ENCODE peak calls at places on chromosomes 6 and 20, in eight cellular contexts. One of them, this sample, is unnamed.
A peak's percentile ranks its signal among the peaks of the same experiment; 100 is the strongest.

GRCh38 chr6:104710543-104711335 is 149.0 kb downstream of the HACE1 start:
- DNase-seq in neural progenitor cell: no peak
- DNase-seq in GM23338: no peak
- DNase-seq in H1: no peak
- DNase-seq in GM23248: no peak
- DNase-seq in PC-9: no peak
- DNase-seq in mammary epithelial cell: no peak
- DNase-seq in HCT116: no peak
- DNase-seq in this sample: no peak

GRCh38 chr20:8856668-8857067 is 212.2 kb upstream of the PLCB4 start:
- DNase-seq in HCT116: no peak
- DNase-seq in mammary epithelial cell: no peak
- DNase-seq in PC-9: no peak
- DNase-seq in GM23248: no peak
- DNase-seq in GM23338: no peak
- DNase-seq in H1: no peak
- DNase-seq in neural progenitor cell: no peak
- DNase-seq in this sample: no peak

GRCh38 chr20:40506567-40506966 is 182.5 kb downstream of the MAFB start:
- DNase-seq in HCT116: peak; percentile 78
- DNase-seq in GM23248: peak; percentile 100
- DNase-seq in PC-9: peak; percentile 74
- DNase-seq in neural progenitor cell: no peak
- DNase-seq in H1: no peak
- DNase-seq in GM23338: no peak
- DNase-seq in mammary epithelial cell: peak; percentile 99
- DNase-seq in this sample: peak; percentile 97

GRCh38 chr6:26292709-26293108 is 72.3 kb upstream of the BTN3A2 start:
- DNase-seq in GM23338: no peak
- DNase-seq in HCT116: no peak
- DNase-seq in GM23248: no peak
- DNase-seq in PC-9: no peak
- DNase-seq in neural progenitor cell: no peak
- DNase-seq in H1: no peak
- DNase-seq in mammary epithelial cell: no peak
- DNase-seq in this sample: no peak

GRCh38 chr20:13739726-13740649 is 44.7 kb downstream of the ESF1 start:
- DNase-seq in PC-9: no peak
- DNase-seq in neural progenitor cell: no peak
- DNase-seq in HCT116: no peak
- DNase-seq in H1: no peak
- DNase-seq in GM23248: no peak
- DNase-seq in GM23338: no peak
- DNase-seq in mammary epithelial cell: no peak
- DNase-seq in this sample: no peak

GRCh38 chr6:113979930-113980329 is 9.0 kb upstream of the HDAC2 start:
- DNase-seq in HCT116: no peak
- DNase-seq in PC-9: no peak
- DNase-seq in mammary epithelial cell: no peak
- DNase-seq in H1: no peak
- DNase-seq in GM23338: no peak
- DNase-seq in GM23248: no peak
- DNase-seq in neural progenitor cell: no peak
- DNase-seq in this sample: no peak

GRCh38 chr6:1609662-1610496 is at the start of gene FOXC1:
- DNase-seq in H1: no peak
- DNase-seq in neural progenitor cell: peak; percentile 91
- DNase-seq in GM23338: peak; percentile 80
- DNase-seq in GM23248: peak; percentile 96
- DNase-seq in PC-9: peak; percentile 81
- DNase-seq in mammary epithelial cell: peak; percentile 93
- DNase-seq in HCT116: peak; percentile 83
- DNase-seq in this sample: peak; percentile 86

GRCh38 chr20:2084703-2085102 is 16.9 kb upstream of the STK35 start:
- DNase-seq in HCT116: no peak
- DNase-seq in GM23338: no peak
- DNase-seq in mammary epithelial cell: peak; percentile 9
- DNase-seq in neural progenitor cell: no peak
- DNase-seq in PC-9: no peak
- DNase-seq in H1: no peak
- DNase-seq in GM23248: peak; percentile 82
- DNase-seq in this sample: no peak

GRCh38 chr6:71138416-71138815 is 150.2 kb upstream of the OGFRL1 start:
- DNase-seq in GM23338: no peak
- DNase-seq in GM23248: no peak
- DNase-seq in neural progenitor cell: no peak
- DNase-seq in PC-9: no peak
- DNase-seq in HCT116: no peak
- DNase-seq in H1: no peak
- DNase-seq in mammary epithelial cell: peak; percentile 54
- DNase-seq in this sample: no peak

GRCh38 chr20:50308513-50309279 is 118.1 kb downstream of the CEBPB start:
- DNase-seq in neural progenitor cell: peak; percentile 73
- DNase-seq in H1: no peak
- DNase-seq in GM23338: peak; percentile 67
- DNase-seq in mammary epithelial cell: peak; percentile 96
- DNase-seq in HCT116: peak; percentile 42
- DNase-seq in GM23248: peak; percentile 97
- DNase-seq in PC-9: peak; percentile 83
- DNase-seq in this sample: peak; percentile 100

GRCh38 chr6:169965239-169965638 is 213.8 kb downstream of the ERMARD start:
- DNase-seq in HCT116: no peak
- DNase-seq in GM23338: no peak
- DNase-seq in PC-9: no peak
- DNase-seq in H1: no peak
- DNase-seq in GM23248: no peak
- DNase-seq in neural progenitor cell: no peak
- DNase-seq in mammary epithelial cell: no peak
- DNase-seq in this sample: no peak

GRCh38 chr6:4446982-4447381 is 311.6 kb upstream of the ECI2 start:
- DNase-seq in mammary epithelial cell: no peak
- DNase-seq in HCT116: no peak
- DNase-seq in PC-9: no peak
- DNase-seq in neural progenitor cell: no peak
- DNase-seq in GM23248: peak; percentile 61
- DNase-seq in H1: no peak
- DNase-seq in GM23338: no peak
- DNase-seq in this sample: peak; percentile 93

GRCh38 chr6:44169154-44169553 is 10.5 kb downstream of the CAPN11 start:
- DNase-seq in neural progenitor cell: no peak
- DNase-seq in PC-9: no peak
- DNase-seq in GM23338: no peak
- DNase-seq in mammary epithelial cell: no peak
- DNase-seq in H1: no peak
- DNase-seq in HCT116: no peak
- DNase-seq in GM23248: peak; percentile 53
- DNase-seq in this sample: no peak

GRCh38 chr20:62485062-62485700 is 9.4 kb upstream of the GATA5 start:
- DNase-seq in PC-9: no peak
- DNase-seq in H1: no peak
- DNase-seq in neural progenitor cell: peak; percentile 46
- DNase-seq in HCT116: no peak
- DNase-seq in mammary epithelial cell: no peak
- DNase-seq in GM23248: peak; percentile 45
- DNase-seq in GM23338: no peak
- DNase-seq in this sample: peak; percentile 28

DNA sequence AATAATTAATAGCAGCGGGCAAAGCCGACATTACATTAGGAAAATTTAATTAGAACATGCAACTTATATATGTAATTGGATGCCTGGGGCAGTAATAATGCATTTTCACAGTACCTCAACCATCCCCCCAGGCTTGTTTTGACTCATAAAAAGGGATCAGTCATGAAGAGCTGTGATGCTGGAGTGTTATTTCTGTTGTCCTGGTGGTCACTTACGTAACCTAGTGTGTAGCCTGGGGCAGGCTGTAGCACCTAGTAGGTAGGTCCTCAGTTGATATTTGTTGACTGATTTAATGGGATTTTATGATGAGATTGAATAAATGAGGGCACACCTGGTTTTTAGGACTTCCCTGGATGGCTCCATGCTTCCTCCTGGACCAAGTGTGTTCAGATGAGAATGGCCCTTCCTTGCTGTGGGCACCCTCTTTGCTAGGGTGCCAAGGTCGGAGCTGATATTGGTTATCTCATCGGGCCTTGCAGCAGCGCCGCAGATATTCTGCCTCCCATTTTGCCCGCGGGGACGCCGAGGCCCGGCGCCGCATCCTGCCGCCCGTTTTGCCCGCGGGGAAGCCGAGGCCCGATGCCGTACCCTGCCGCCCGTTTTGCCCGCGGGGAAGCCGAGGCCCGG is 128.8 kb downstream of the CDH26 start:
- DNase-seq in mammary epithelial cell: peak; percentile 35
- DNase-seq in GM23248: peak; percentile 35
- DNase-seq in GM23338: no peak
- DNase-seq in HCT116: no peak
- DNase-seq in PC-9: no peak
- DNase-seq in H1: no peak
- DNase-seq in neural progenitor cell: no peak
- DNase-seq in this sample: no peak
- TF ChIP-seq EZH2 in mammary epithelial cell: no peak
- TF ChIP-seq EZH2 in GM23248: no peak
- TF ChIP-seq EZH2 in GM23338: no peak
- TF ChIP-seq EZH2 in HCT116: no peak
- TF ChIP-seq EZH2 in PC-9: no peak
- TF ChIP-seq EZH2 in H1: no peak
- TF ChIP-seq EZH2 in neural progenitor cell: no peak
- TF ChIP-seq EZH2 in this sample: no peak

DNA sequence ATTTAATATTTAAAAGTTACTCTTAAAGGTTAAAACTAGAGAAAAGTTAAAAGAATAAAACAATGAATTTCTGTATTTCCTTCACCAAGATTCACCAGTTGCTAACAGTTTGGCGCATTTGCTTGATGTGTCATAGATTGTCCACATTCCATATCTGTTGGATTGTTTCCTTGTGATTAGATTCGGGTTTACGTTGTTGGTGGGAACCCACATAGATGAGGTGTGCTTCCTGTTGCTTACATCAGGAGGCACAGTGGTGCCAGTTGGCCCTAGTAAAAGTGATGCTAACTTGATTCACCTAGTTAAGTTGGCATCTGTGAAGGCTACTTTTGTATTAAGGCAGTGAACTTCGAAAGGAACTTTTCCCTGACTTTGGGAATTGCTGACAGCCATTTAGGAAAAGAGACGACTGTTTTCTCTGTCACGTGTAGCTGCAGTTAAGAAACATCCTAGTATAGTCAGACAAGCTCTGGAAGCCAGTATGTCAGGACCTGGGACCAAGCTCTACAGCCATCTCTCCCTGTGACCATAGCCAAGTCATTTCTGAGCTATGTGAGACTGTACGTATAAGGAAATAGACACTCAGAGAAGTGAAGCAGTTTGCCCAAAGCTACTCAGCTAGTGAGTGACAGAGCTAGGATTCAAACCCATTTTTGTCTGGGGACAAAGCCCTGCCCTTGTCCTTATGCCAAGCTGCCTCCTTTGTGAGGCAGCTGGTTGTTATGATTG is 49.0 kb downstream of the PPARD start:
- DNase-seq in neural progenitor cell: no peak
- DNase-seq in GM23338: no peak
- DNase-seq in H1: no peak
- DNase-seq in mammary epithelial cell: peak; percentile 97
- DNase-seq in GM23248: peak; percentile 92
- DNase-seq in HCT116: peak; percentile 70
- DNase-seq in PC-9: peak; percentile 97
- DNase-seq in this sample: peak; percentile 98
- TF ChIP-seq EZH2 in neural progenitor cell: no peak
- TF ChIP-seq EZH2 in GM23338: no peak
- TF ChIP-seq EZH2 in H1: no peak
- TF ChIP-seq EZH2 in mammary epithelial cell: no peak
- TF ChIP-seq EZH2 in GM23248: no peak
- TF ChIP-seq EZH2 in HCT116: no peak
- TF ChIP-seq EZH2 in PC-9: no peak
- TF ChIP-seq EZH2 in this sample: no peak

DNA sequence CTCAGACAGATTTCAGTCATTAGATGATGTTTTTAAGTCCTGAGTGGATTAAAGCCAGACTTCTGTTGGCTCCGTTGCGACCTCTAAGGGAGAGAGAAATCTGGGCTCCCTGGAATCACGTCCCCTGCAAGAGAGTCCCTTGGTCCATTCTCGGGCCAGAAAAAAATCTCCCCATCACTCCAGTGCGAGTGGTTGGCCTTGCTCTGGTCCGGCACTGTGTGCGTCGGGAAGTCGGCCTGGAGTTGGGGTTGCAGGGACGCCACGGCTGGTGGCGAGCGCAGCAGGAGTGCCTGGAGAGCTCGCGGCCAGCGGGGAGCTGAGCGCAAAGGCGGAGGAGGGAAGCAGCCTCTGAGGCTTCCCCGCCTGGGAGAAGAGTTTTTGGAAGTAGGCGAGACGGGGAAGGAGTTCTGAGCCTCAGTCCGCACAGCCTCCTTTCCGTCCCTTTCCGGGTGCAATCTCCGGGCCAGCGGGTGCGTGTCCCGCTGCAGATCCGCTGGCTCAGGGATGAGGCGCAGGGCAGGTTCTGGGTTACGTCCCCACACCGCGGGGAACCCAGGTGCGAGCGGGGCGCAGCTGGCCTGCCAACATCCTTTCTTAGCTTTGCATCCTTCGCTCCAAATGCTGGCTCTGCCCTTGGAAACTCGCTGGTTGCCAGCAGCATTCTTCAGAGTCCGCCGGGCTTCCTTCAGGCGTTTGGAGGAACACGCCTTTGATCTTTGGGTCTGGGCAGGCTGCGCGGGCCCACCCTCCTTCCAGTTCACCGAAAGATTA is 6.8 kb downstream of the TCF21 start:
- DNase-seq in neural progenitor cell: peak; percentile 63
- DNase-seq in GM23248: peak; percentile 56
- DNase-seq in HCT116: no peak
- DNase-seq in mammary epithelial cell: no peak
- DNase-seq in PC-9: no peak
- DNase-seq in H1: peak; percentile 60
- DNase-seq in GM23338: peak; percentile 74
- DNase-seq in this sample: peak; percentile 75
- TF ChIP-seq EZH2 in neural progenitor cell: peak; percentile 93
- TF ChIP-seq EZH2 in GM23248: no peak
- TF ChIP-seq EZH2 in HCT116: peak; percentile 34
- TF ChIP-seq EZH2 in mammary epithelial cell: peak; percentile 89
- TF ChIP-seq EZH2 in PC-9: no peak
- TF ChIP-seq EZH2 in H1: peak; percentile 92
- TF ChIP-seq EZH2 in GM23338: peak; percentile 88
- TF ChIP-seq EZH2 in this sample: no peak

DNA sequence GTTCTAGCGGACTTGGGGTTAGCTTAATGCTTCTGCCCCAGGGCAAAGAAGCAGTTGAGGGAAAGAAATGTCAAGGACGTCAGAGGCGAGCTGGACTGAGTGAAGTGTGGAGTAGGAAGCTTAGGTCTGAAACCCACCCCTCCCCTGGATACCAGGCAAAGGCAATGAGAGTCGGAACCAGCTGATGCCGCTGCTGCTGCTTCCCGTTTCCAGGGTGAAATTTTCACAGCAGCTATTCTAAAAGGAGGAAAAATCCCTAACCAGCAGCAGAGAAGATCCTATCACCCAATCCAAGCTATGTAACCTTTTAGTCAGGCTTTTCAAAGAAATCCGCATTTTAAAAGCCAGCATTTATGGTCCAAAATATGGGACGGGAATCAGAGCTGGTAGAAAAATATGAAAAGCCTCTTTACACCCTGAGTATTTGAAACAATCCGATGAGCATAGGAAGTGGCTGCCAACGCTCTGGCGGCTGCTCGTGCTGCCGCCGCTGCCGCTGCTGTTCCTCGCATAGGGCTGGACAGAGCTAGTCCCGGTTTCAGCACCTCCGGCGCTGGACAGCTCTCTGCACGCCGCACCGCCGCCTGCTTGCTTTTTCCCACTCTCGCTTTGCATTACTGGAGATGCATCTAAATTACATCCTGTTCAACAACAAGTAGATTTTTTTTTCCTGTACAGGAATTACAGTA is 564.2 kb downstream of the LMBRD1 start:
- DNase-seq in neural progenitor cell: peak; percentile 90
- DNase-seq in H1: peak; percentile 86
- DNase-seq in mammary epithelial cell: peak; percentile 56
- DNase-seq in GM23248: peak; percentile 74
- DNase-seq in GM23338: peak; percentile 91
- DNase-seq in HCT116: no peak
- DNase-seq in PC-9: no peak
- DNase-seq in this sample: peak; percentile 65
- TF ChIP-seq EZH2 in neural progenitor cell: no peak
- TF ChIP-seq EZH2 in H1: no peak
- TF ChIP-seq EZH2 in mammary epithelial cell: no peak
- TF ChIP-seq EZH2 in GM23248: no peak
- TF ChIP-seq EZH2 in GM23338: no peak
- TF ChIP-seq EZH2 in HCT116: no peak
- TF ChIP-seq EZH2 in PC-9: no peak
- TF ChIP-seq EZH2 in this sample: no peak

This sample was measured in fibroblast of lung.